ENCODE peak calls at places on chromosome 18, in eight cellular contexts. D, Q, J, R, P, V, B and S are unnamed samples.

GRCh38 chr18:76986391-76986790 is 146.2 kb downstream of the MBP start:
- DNase-seq in D (no peak), Q (no peak), V (no peak), B (no peak), P (no peak), R (no peak), J (no peak), S (no peak)

GRCh38 chr18:3305933-3306332 is 44.0 kb downstream of the MYL12B start:
- DNase-seq in J (no peak), B (peak; percentile 41), Q (no peak), P (no peak), V (peak; percentile 42), D (no peak), R (no peak), S (no peak)

GRCh38 chr18:12401881-12402280 is 5.8 kb upstream of the PRELID3A start:
- DNase-seq in D (no peak), P (no peak), J (no peak), B (no peak), V (no peak), R (no peak), Q (no peak), S (no peak)

GRCh38 chr18:67072789-67073188 is 443.7 kb downstream of the DSEL start:
- DNase-seq in D (no peak), J (no peak), P (peak; percentile 9), V (peak; percentile 10), Q (no peak), R (no peak), B (no peak), S (no peak)

GRCh38 chr18:57959278-57959677 is 84.7 kb upstream of the NEDD4L start:
- DNase-seq in D (peak; percentile 49), P (peak; percentile 83), B (peak; percentile 78), Q (peak; percentile 60), R (peak; percentile 57), V (peak; percentile 70), J (peak; percentile 72), S (peak; percentile 21)

GRCh38 chr18:78733762-78734613 is 245.6 kb upstream of the SALL3 start:
- DNase-seq in Q (no peak), J (no peak), P (no peak), D (no peak), B (no peak), V (no peak), R (no peak), S (no peak)

GRCh38 chr18:179499-179898 is 21.1 kb downstream of the USP14 start:
- DNase-seq in Q (no peak), R (no peak), V (no peak), J (no peak), B (no peak), D (no peak), P (no peak), S (no peak)

GRCh38 chr18:48940854-48941531 is 9.8 kb downstream of the SMAD7 start:
- DNase-seq in V (no peak), P (no peak), D (peak; percentile 86), R (no peak), Q (peak; percentile 93), J (no peak), B (no peak), S (no peak)

GRCh38 chr18:34976084-34976483 is 65.1 kb upstream of the MAPRE2 start:
- DNase-seq in J (no peak), Q (no peak), V (no peak), D (no peak), R (peak; percentile 14), B (no peak), P (no peak), S (no peak)
- H3K4me3 ChIP-seq in J (peak overlapping the region; percentile 69), Q (peak overlapping the region; percentile 87), V (no peak overlapping the region), D (peak overlapping the region; percentile 78), R (peak overlapping the region; percentile 69), B (no peak overlapping the region), P (no peak overlapping the region), S (peak overlapping the region; percentile 87)

DNA sequence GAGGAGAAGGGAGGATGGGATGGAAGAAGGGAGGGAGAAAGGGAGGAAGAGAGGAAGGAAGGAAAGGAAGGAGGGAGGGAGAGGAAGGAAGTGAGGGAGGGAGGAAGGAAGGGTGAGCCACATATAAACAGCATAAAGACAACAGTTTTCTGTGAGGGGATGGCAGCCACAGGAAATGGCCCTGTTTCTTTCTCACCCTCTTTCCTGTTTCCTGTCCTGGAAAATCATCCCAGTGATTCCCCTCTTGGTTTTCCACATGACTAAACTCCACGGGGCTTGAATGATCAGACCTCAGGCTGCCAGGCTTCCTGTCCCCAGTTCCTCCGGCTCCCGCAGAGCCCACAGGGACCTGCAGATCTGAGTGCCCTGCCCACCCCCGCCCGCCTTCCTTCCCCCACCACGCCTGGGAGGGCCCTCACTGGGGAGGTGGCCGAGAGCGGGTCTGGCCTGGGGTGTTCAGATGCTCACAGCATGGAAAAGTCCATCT is at the start of gene SIGLEC15:
- DNase-seq in Q (no peak), B (no peak), R (no peak), V (no peak), P (no peak), J (no peak), D (no peak), S (no peak)
- H3K4me1 ChIP-seq in Q (no peaks in the 10 kb centered on the region), B (peaks cover 18% of the 10 kb centered on the region), R (peaks cover 6% of the 10 kb centered on the region), V (peaks cover 24% of the 10 kb centered on the region), P (peaks cover 12% of the 10 kb centered on the region), J (peaks cover 21% of the 10 kb centered on the region), D (peaks cover 11% of the 10 kb centered on the region), S (peaks cover 8% of the 10 kb centered on the region)

GRCh38 chr18:56358608-56359007 is 279.8 kb downstream of the TXNL1 start:
- DNase-seq in P (peak; percentile 41), B (peak; percentile 7), Q (no peak), V (no peak), R (no peak), D (no peak), J (no peak), S (no peak)
- TF ChIP-seq EZH2phosphoT487 in P (no peak), B (no peak), Q (no peak), V (no peak), R (no peak), D (no peak), J (no peak), S (no peak)

GRCh38 chr18:9719421-9719981 is 11.4 kb downstream of the RAB31 start:
- DNase-seq in B (peak; percentile 97), Q (no peak), D (no peak), V (no peak), J (peak; percentile 80), P (peak; percentile 91), R (no peak), S (no peak)
- H3K4me3 ChIP-seq in B (peak overlapping the region; percentile 63), Q (no peak overlapping the region), D (peak overlapping the region; percentile 28), V (no peak overlapping the region), J (peak overlapping the region; percentile 37), P (peak overlapping the region; percentile 54), R (no peak overlapping the region), S (no peak overlapping the region)

GRCh38 chr18:35618289-35618688 is 36.7 kb downstream of the GALNT1 start:
- DNase-seq in D (no peak), B (no peak), V (no peak), P (no peak), J (no peak), Q (no peak), R (no peak), S (no peak)

GRCh38 chr18:35616074-35616473 is 34.5 kb downstream of the GALNT1 start:
- DNase-seq in V (no peak), Q (no peak), B (no peak), P (no peak), D (no peak), J (no peak), R (no peak), S (no peak)

GRCh38 chr18:35617865-35618264 is 36.3 kb downstream of the GALNT1 start:
- DNase-seq in Q (no peak), P (no peak), B (no peak), V (no peak), D (no peak), R (no peak), J (no peak), S (no peak)

GRCh38 chr18:35618703-35619102 is 37.2 kb downstream of the GALNT1 start:
- DNase-seq in B (no peak), J (no peak), V (no peak), D (no peak), P (no peak), Q (no peak), R (peak; percentile 52), S (no peak)

DNA sequence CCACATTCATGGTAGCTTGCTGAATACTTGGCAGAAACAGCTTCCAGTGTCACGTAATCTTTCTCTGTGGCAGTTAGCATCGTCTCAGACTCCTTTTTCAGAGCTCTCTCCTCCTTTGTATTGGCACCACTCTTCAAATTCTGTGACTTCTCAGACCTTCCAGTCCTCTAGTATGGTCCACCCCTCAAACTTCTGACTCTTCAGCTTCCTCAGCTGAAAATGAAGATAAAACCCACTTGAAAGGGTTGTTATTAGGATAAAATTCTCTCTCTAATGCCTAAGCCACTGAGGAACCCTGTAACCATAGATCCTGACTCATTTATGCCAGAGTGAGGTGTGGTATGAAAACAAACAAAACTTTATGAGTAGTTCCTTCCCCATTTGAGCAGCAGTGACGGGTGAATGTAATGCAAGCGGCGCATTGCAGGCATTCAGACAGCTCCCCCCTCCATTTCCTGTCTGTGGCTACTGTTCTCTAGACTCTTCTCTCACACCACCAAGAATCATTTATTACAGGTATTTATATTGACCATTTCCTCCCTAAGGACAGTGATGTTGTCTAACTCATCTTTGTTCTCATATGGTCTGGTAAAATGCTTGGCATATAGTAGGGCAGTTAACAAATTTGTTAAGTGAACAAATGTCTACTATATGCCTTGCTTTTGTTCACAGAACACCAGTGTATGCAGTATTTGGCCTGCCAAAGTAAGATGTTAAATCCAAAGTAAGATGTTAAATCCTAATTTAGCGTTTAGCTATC is 35.3 kb downstream of the GALNT1 start:
- DNase-seq in V (peak; percentile 56), Q (peak; percentile 25), B (peak; percentile 76), P (peak; percentile 72), J (no peak), R (no peak), D (peak; percentile 15), S (peak; percentile 70)
- H3K4me1 ChIP-seq in V (peaks cover 28% of the 10 kb centered on the region), Q (peaks cover 6% of the 10 kb centered on the region), B (peaks cover 30% of the 10 kb centered on the region), P (peaks cover 26% of the 10 kb centered on the region), J (peaks cover 6% of the 10 kb centered on the region), R (peaks cover 33% of the 10 kb centered on the region), D (no peaks in the 10 kb centered on the region), S (peaks cover 26% of the 10 kb centered on the region)

GRCh38 chr18:8685141-8685913 is 20.0 kb upstream of the MTCL1 start:
- DNase-seq in D (no peak), J (no peak), R (peak; percentile 37), Q (no peak), V (no peak), P (peak; percentile 44), B (peak; percentile 86), S (no peak)
- TF ChIP-seq EZH2phosphoT487 in D (no peak), J (no peak), R (no peak), Q (no peak), V (no peak), P (no peak), B (no peak), S (no peak)